ENCODE peak calls at places on chromosomes 7 and 10, in six cellular contexts. M, Z, V, C, B and W are unnamed samples.
A peak's percentile ranks its signal among the peaks of the same experiment; 100 is the strongest.

GRCh38 chr10:121368347-121369025 is 229.8 kb downstream of the FGFR2 start:
- DNase-seq in M (no peak), Z (no peak), B (no peak), V (no peak), C (no peak), W (no peak)

GRCh38 chr7:9718071-9718470 is 1255.6 kb upstream of the PHF14 start:
- DNase-seq in M (no peak), Z (peak; percentile 70), B (no peak), C (no peak), V (no peak), W (no peak)

GRCh38 chr7:108167460-108167859 is 37.3 kb upstream of the LAMB4 start:
- DNase-seq in C (no peak), V (no peak), M (no peak), B (no peak), Z (peak; percentile 62), W (no peak)

GRCh38 chr7:37342665-37343471 is 105.8 kb downstream of the ELMO1 start:
- DNase-seq in C (peak; percentile 40), V (peak; percentile 44), B (no peak), Z (no peak), M (peak; percentile 66), W (no peak)

GRCh38 chr10:70193391-70193844 is 23.1 kb upstream of the SAR1A start:
- DNase-seq in Z (no peak), V (no peak), M (no peak), C (no peak), B (no peak), W (no peak)

GRCh38 chr7:42143605-42144252 is 93.3 kb downstream of the GLI3 start:
- DNase-seq in V (no peak), Z (peak; percentile 60), B (peak; percentile 7), C (no peak), M (no peak), W (no peak)

GRCh38 chr7:1092806-1093505 is 5.0 kb downstream of the GPER1 start:
- DNase-seq in Z (no peak), B (no peak), V (no peak), M (no peak), C (no peak), W (no peak)

GRCh38 chr10:47038881-47039557 is 127.8 kb downstream of the PTPN20 start:
- DNase-seq in Z (no peak), V (no peak), B (no peak), C (no peak), M (no peak), W (no peak)

GRCh38 chr7:51219261-51219988 is 97.2 kb downstream of the COBL start:
- DNase-seq in B (no peak), M (no peak), C (no peak), V (no peak), Z (no peak), W (no peak)

GRCh38 chr7:139588632-139589031 is 65.1 kb downstream of the CLEC2L start:
- DNase-seq in C (no peak), V (no peak), M (no peak), B (no peak), Z (no peak), W (peak; percentile 99)

GRCh38 chr10:60974463-60975149 is 30.6 kb upstream of the RHOBTB1 start:
- DNase-seq in C (no peak), M (no peak), Z (peak; percentile 17), B (peak; percentile 74), V (no peak), W (peak; percentile 9)

GRCh38 chr7:151699920-151700319 is 177.0 kb downstream of the PRKAG2 start:
- DNase-seq in M (no peak), C (no peak), B (peak; percentile 55), Z (peak; percentile 65), V (no peak), W (no peak)

GRCh38 chr7:140649566-140650205 is 9.1 kb upstream of the DENND2A start:
- DNase-seq in Z (no peak), C (no peak), M (no peak), B (peak; percentile 65), V (no peak), W (peak; percentile 24)

GRCh38 chr7:158588878-158589442 is 1.3 kb upstream of the PTPRN2 start:
- DNase-seq in Z (no peak), B (no peak), C (no peak), V (no peak), M (no peak), W (no peak)

GRCh38 chr10:119250641-119251314 is 43.4 kb downstream of the GRK5 start:
- DNase-seq in C (no peak), M (no peak), Z (peak; percentile 73), V (no peak), B (peak; percentile 97), W (no peak)

GRCh38 chr7:87220734-87221215 is 1.2 kb upstream of the TMEM243 start:
- DNase-seq in B (peak; percentile 41), V (no peak), M (no peak), Z (no peak), C (no peak), W (peak; percentile 68)